ENCODE peak calls at places on chromosomes 1 and 21, in five cellular contexts. K, M, G, W and O are unnamed samples.

GRCh38 chr1:24640288-24640687 is 2.8 kb upstream of the SRRM1 start:
- DNase-seq in W (peak; percentile 24), M (no peak), K (peak; percentile 40), G (no peak), O (no peak)

GRCh38 chr1:211114446-211114845 is 19.5 kb downstream of the KCNH1 start:
- DNase-seq in M (no peak), W (no peak), K (no peak), G (no peak), O (no peak)

GRCh38 chr1:244801246-244801645 is 34.2 kb upstream of the COX20 start:
- DNase-seq in K (peak; percentile 45), M (peak; percentile 76), W (no peak), G (no peak), O (peak; percentile 74)

GRCh38 chr1:160204526-160205241 is 500 bp upstream of the PEA15 start:
- DNase-seq in G (no peak), K (no peak), W (no peak), M (peak; percentile 66), O (peak; percentile 80)

GRCh38 chr1:29809446-29810120 is 573.3 kb downstream of the PTPRU start:
- DNase-seq in G (no peak), M (peak; percentile 12), K (no peak), W (no peak), O (no peak)

GRCh38 chr1:25996966-25997758 is 701 bp downstream of the PAFAH2 start:
- DNase-seq in K (peak; percentile 76), M (peak; percentile 64), W (no peak), G (no peak), O (peak; percentile 42)

GRCh38 chr1:21924503-21925005 is 12.6 kb downstream of the HSPG2 start:
- DNase-seq in G (no peak), M (no peak), W (no peak), K (no peak), O (no peak)

GRCh38 chr1:118340928-118341905 is 156.2 kb upstream of the SPAG17 start:
- DNase-seq in M (no peak), G (no peak), W (no peak), K (no peak), O (no peak)

GRCh38 chr1:230261918-230262650 is 164.0 kb downstream of the PGBD5 start:
- DNase-seq in M (no peak), W (no peak), G (no peak), K (no peak), O (no peak)

GRCh38 chr1:43653339-43653738 is 3.4 kb downstream of the KDM4A start:
- DNase-seq in M (no peak), G (no peak), K (peak; percentile 59), W (no peak), O (no peak)

GRCh38 chr1:15500184-15500958 is 23.6 kb downstream of the CASP9 start:
- DNase-seq in W (no peak), G (no peak), K (no peak), M (no peak), O (no peak)

GRCh38 chr21:43727571-43728466 is 8.9 kb downstream of the PDXK start:
- DNase-seq in M (no peak), G (no peak), W (peak; percentile 64), K (no peak), O (no peak)
- TF ChIP-seq CTCF in M (no peak), G (no peak), W (peak; percentile 14), K (no peak), O (no peak)

DNA sequence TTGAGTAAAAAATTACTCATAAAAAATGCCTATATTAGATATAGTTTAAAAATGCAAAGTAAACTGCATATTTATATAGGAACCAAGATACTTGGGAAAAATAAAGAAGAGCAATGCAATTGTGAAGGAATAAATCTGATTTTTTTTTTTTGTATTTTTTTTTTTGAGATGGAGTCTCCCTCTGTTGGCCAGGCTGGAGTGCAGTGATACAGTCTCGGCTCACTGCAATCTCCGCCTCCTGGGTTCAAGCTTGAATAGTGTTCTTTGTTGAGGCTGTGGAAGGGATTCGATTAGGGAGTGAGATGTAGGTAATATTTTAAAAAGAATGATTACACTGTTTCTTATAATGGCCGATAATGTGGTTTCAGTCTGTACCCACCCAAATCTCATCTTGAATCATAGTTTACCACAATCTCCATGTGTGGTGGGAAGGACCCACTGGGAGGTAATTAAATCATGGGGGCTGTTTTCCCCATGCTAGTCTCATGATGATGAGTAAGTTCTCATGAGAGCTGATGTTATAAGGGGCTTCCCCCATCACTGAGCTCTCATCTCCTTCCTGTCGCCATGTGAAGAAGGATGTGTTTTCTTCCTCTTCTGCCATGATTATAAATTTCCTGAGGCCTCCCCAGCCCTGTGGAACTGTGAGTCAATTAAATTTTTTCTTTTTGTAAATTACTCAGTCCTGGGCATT is 1765.9 kb downstream of the PLA2G4A start:
- DNase-seq in M (no peak), W (no peak), K (no peak), G (no peak), O (no peak)
- TF ChIP-seq CTCF in M (no peak), W (no peak), K (no peak), G (peak; percentile 37), O (no peak)

GRCh38 chr1:224856973-224857372 is 72.5 kb upstream of the DNAH14 start:
- DNase-seq in K (no peak), M (no peak), G (no peak), W (no peak), O (no peak)

GRCh38 chr1:224851210-224851849 is 78.1 kb upstream of the DNAH14 start:
- DNase-seq in K (peak; percentile 63), M (peak; percentile 71), W (peak; percentile 40), G (peak; percentile 16), O (peak; percentile 64)

GRCh38 chr1:224852901-224853568 is 76.4 kb upstream of the DNAH14 start:
- DNase-seq in K (peak; percentile 80), G (no peak), M (peak; percentile 32), W (no peak), O (peak; percentile 25)

GRCh38 chr1:224850446-224850845 is 79.0 kb upstream of the DNAH14 start:
- DNase-seq in W (no peak), K (no peak), G (no peak), M (no peak), O (no peak)

GRCh38 chr1:224851850-224852261 is 77.6 kb upstream of the DNAH14 start:
- DNase-seq in K (no peak), M (peak; percentile 12), W (no peak), G (no peak), O (no peak)
- TF ChIP-seq CTCF in K (no peak), M (no peak), W (no peak), G (no peak), O (no peak)

GRCh38 chr1:18511469-18511997 is 30.8 kb downstream of the KLHDC7A start:
- DNase-seq in K (no peak), M (no peak), W (no peak), G (no peak), O (no peak)
- TF ChIP-seq CTCF in K (no peak), M (no peak), W (no peak), G (no peak), O (no peak)